ENCODE peak calls at places on chromosomes 13 and 19, in five cellular contexts. H, W, N, M and L are unnamed samples.

GRCh38 chr13:46663216-46663615 is 110.2 kb downstream of the LRCH1 start:
- DNase-seq in M (no peak), N (no peak), W (no peak), H (no peak), L (no peak)

GRCh38 chr13:106756446-106756845 is 188.5 kb upstream of the ARGLU1 start:
- DNase-seq in N (no peak), H (no peak), M (no peak), W (no peak), L (no peak)

GRCh38 chr19:41223431-41224234 is 4.6 kb downstream of the AXL start:
- DNase-seq in N (peak; percentile 49), M (peak; percentile 84), H (no peak), W (peak; percentile 96), L (peak; percentile 83)

GRCh38 chr13:49098198-49098597 is 121.9 kb upstream of the MLNR start:
- DNase-seq in W (peak; percentile 99), M (no peak), N (peak; percentile 81), H (no peak), L (peak; percentile 97)

GRCh38 chr19:30373593-30373992 is 1.4 kb downstream of the ZNF536 start:
- DNase-seq in W (no peak), M (peak; percentile 44), N (no peak), H (no peak), L (no peak)

GRCh38 chr13:111558700-111559088 is 238.3 kb downstream of the TEX29 start:
- DNase-seq in W (no peak), H (no peak), M (no peak), N (no peak), L (no peak)

GRCh38 chr19:45772912-45773311 is 3.9 kb upstream of the SIX5 start:
- DNase-seq in H (no peak), N (no peak), M (no peak), W (no peak), L (no peak)

GRCh38 chr19:36060430-36060829 is 5.7 kb downstream of the WDR62 start:
- DNase-seq in W (peak; percentile 63), M (no peak), H (no peak), N (no peak), L (peak; percentile 69)

GRCh38 chr13:90701264-90701663 is 646.2 kb upstream of the MIR17HG start:
- DNase-seq in W (no peak), H (no peak), M (no peak), N (no peak), L (no peak)

GRCh38 chr19:45615795-45616708 is 14.0 kb upstream of the GPR4 start:
- DNase-seq in W (peak; percentile 80), N (peak; percentile 97), M (peak; percentile 98), H (peak; percentile 48), L (peak; percentile 99)

GRCh38 chr13:22800726-22801401 is 379.9 kb upstream of the SGCG start:
- DNase-seq in N (no peak), M (no peak), H (peak; percentile 12), W (peak; percentile 0), L (no peak)

GRCh38 chr13:48165063-48165462 is 67.9 kb upstream of the ITM2B start:
- DNase-seq in H (no peak), N (no peak), M (no peak), W (no peak), L (no peak)

GRCh38 chr19:35006342-35006998 is 6.3 kb downstream of the GRAMD1A start:
- DNase-seq in M (no peak), N (no peak), W (peak; percentile 77), H (no peak), L (peak; percentile 87)

GRCh38 chr19:48194041-48194871 is 23.8 kb downstream of the ZSWIM9 start:
- DNase-seq in H (no peak), W (peak; percentile 7), N (no peak), M (no peak), L (no peak)

GRCh38 chr19:51986309-51987291 is at the start of gene ZNF350:
- DNase-seq in H (peak; percentile 84), W (peak; percentile 97), M (peak; percentile 81), N (peak; percentile 90), L (peak; percentile 95)

GRCh38 chr13:50509167-50509566 is 334.3 kb downstream of the DLEU7 start:
- DNase-seq in M (no peak), N (no peak), H (no peak), W (no peak), L (no peak)

GRCh38 chr19:13134626-13135025 is 15.5 kb downstream of the STX10 start:
- DNase-seq in H (no peak), W (no peak), M (no peak), N (no peak), L (no peak)

GRCh38 chr13:48144413-48145035 is 49.6 kb upstream of the MED4 start:
- DNase-seq in H (no peak), M (no peak), W (peak; percentile 45), N (no peak), L (peak; percentile 81)

GRCh38 chr19:52297601-52298358 is 811 bp downstream of the ZNF480 start:
- DNase-seq in W (peak; percentile 11), N (no peak), M (no peak), H (no peak), L (peak; percentile 3)

GRCh38 chr13:33340631-33341030 is 55.1 kb upstream of the STARD13 start:
- DNase-seq in H (no peak), N (no peak), W (peak; percentile 52), M (no peak), L (no peak)

GRCh38 chr19:46494936-46495788 is 505 bp downstream of the PNMA8B start:
- DNase-seq in M (no peak), W (no peak), H (no peak), N (no peak), L (no peak)

GRCh38 chr19:48997972-48998371 is 4.3 kb downstream of the RUVBL2 start:
- DNase-seq in H (no peak), M (no peak), N (peak; percentile 62), W (peak; percentile 45), L (peak; percentile 47)

GRCh38 chr13:106432636-106433035 is 102.8 kb downstream of the EFNB2 start:
- DNase-seq in M (no peak), H (no peak), N (peak; percentile 41), W (no peak), L (no peak)

GRCh38 chr13:27541386-27541785 is 78.9 kb downstream of the LNX2 start:
- DNase-seq in W (peak; percentile 15), M (no peak), N (no peak), H (no peak), L (no peak)

GRCh38 chr13:47114030-47114429 is 217.2 kb upstream of the HTR2A start:
- DNase-seq in M (no peak), N (no peak), W (peak; percentile 89), H (no peak), L (no peak)

GRCh38 chr19:7870571-7871279 is 3.5 kb downstream of the PRR36 start:
- DNase-seq in M (peak; percentile 82), W (no peak), H (no peak), N (peak; percentile 95), L (peak; percentile 33)

GRCh38 chr13:29888306-29888705 is 37.9 kb upstream of the UBL3 start:
- DNase-seq in H (no peak), N (no peak), W (peak; percentile 62), M (no peak), L (no peak)

GRCh38 chr19:33946535-33947323 is 150.1 kb downstream of the KCTD15 start:
- DNase-seq in N (no peak), M (no peak), W (no peak), H (no peak), L (no peak)

GRCh38 chr13:101013245-101013644 is 338.6 kb upstream of the TMTC4 start:
- DNase-seq in N (no peak), W (no peak), M (no peak), H (no peak), L (no peak)

GRCh38 chr19:38141108-38141507 is 82.9 kb downstream of the DPF1 start:
- DNase-seq in H (no peak), W (no peak), N (no peak), M (no peak), L (no peak)

DNA sequence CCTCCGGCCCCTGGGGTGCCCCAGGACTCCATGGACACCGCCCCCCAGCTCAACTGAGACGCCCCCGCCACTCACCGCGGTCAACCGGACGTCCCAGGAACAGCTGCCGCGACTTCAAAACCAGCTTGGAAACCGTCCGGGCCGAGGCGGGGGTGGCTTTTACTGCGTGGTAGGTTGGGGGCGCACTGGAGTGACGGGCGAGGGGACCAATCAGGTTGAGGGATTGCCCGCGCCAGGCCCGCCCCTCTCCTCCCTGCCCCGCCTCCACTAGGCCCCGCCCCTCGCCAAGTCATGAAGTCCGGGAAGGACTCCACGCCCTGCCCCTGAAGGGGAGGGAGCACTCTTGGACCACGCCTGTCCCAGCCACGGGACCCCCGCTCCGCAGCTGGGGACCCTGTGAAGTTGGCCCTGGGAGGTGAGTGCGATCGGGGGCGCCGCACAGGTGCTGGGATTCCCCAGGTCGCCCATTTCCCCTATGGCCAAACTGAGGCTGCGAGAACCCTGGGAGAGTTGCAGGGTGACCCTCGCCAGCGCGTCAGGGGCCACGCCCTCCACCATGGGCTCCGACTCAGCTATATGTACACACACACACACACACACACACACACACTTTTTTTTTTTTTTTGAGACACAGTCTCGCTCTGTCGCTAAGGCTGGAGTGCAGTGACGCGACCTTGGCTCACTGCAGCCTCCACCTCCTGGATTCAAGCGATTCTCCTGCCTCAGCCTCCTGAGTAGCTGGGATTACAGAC is at the start of gene PLIN3:
- DNase-seq in N (peak; percentile 88), H (peak; percentile 65), W (peak; percentile 93), M (peak; percentile 81), L (peak; percentile 98)
- TF ChIP-seq POLR2A in N (no peak), H (peak; percentile 74), W (no peak), M (no peak), L (peak; percentile 43)

DNA sequence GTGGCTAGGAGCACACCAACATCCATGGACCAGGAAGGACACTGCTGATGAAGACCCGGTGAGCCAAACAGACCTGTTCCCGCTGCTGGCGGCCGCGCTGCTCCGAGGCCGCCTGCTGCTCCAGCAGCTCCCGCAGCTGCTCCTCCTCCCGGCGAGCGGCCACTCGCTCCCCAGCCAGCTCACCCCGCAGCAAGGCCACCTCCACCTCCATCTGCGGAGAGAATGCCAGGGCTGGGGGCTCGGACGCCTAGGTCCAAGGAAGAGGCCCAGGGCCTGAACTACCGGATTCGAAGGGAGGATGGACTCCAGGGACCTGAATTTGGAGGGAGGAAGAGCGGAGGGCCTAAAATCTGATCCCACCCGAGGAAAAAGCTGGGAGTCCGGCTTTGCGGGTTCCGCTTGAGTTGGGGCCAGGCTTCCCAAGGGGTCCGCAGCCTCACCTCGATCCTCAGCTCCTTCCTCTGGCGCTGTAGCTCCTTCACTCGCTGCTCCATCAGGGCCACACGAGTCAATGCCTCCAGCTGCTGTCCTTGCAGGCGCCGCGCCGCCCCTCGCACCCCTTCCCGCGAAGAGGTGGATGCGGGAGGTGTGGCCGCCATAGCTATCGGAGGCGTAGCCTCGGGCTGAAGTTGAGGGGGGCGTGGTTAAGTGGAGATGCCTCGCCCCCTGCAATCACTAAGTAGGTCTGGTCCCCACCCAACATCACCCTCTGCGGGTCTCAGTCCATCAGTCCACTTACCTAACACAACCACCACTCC is 2.7 kb downstream of the PHLDB3 start:
- DNase-seq in H (no peak), W (no peak), M (peak; percentile 43), N (no peak), L (no peak)
- H3K9ac ChIP-seq in H (no peak overlapping the region), W (no peak overlapping the region), M (peak overlapping the region; percentile 49), N (no peak overlapping the region), L (no peak overlapping the region)

GRCh38 chr13:20995245-20995829 is 66.0 kb downstream of the LATS2 start:
- DNase-seq in H (no peak), M (no peak), N (no peak), W (no peak), L (no peak)
- TF ChIP-seq POLR2A in H (no peak), M (no peak), N (no peak), W (no peak), L (no peak)

DNA sequence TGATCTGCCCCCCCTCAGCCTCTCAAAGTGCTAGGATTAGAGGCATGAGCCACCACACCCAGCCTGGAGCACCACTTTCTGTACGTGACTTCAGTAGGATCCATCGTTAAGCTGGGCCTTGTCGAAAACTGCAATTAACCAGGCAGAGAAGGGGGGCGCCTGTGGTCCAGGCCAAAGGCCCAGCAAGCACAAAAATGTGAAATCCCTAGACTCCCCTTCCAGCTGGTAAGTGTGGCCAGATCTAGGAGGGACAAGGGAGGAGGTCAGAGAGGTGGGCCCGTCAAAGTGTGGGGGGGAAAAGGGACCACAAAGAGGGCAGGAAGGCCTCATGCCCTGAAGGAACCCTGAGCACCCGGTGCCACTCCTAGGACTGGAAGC is 13.8 kb downstream of the DDX39A start:
- DNase-seq in M (no peak), W (no peak), N (no peak), H (no peak), L (no peak)
- H3K9ac ChIP-seq in M (peak overlapping the region; percentile 1), W (no peak overlapping the region), N (no peak overlapping the region), H (no peak overlapping the region), L (no peak overlapping the region)